ENCODE peak calls at places on chromosomes 13 and 19, in six cellular contexts. Y is stimulated activated naive CD4-positive, alpha-beta T cell; S is A549; A is CD8-positive, alpha-beta memory T cell; O is lung microvascular endothelial cell; X is nucleus accumbens. M is an unnamed sample.

GRCh38 chr19:2337329-2337707 is 8.8 kb downstream of the SPPL2B start:
- DNase-seq in A (no peak), S (no peak), X (peak; percentile 64), O (peak; percentile 79), Y (no peak), M (peak; percentile 49)

GRCh38 chr13:23380534-23380933 is 53.0 kb downstream of the SACS start:
- DNase-seq in O (no peak), A (no peak), Y (no peak), X (no peak), S (no peak), M (no peak)

GRCh38 chr19:10836478-10837325 is 690 bp upstream of the TMED1 start:
- DNase-seq in S (peak; percentile 93), A (no peak), O (peak; percentile 87), X (peak; percentile 89), Y (no peak), M (peak; percentile 76)

GRCh38 chr13:110615322-110616102 is at the start of gene NAXD:
- DNase-seq in Y (peak; percentile 64), O (peak; percentile 98), S (peak; percentile 94), A (peak; percentile 75), X (peak; percentile 95), M (peak; percentile 99)

GRCh38 chr13:22915442-22916082 is 265.2 kb upstream of the SGCG start:
- DNase-seq in O (peak; percentile 0), X (peak; percentile 65), Y (no peak), A (no peak), S (peak; percentile 53), M (peak; percentile 74)

GRCh38 chr13:32139251-32139650 is 107.7 kb downstream of the FRY start:
- DNase-seq in O (no peak), X (no peak), S (no peak), A (no peak), Y (no peak), M (no peak)

GRCh38 chr19:46944918-46945628 is 74.6 kb upstream of the NPAS1 start:
- DNase-seq in X (peak; percentile 83), O (peak; percentile 66), Y (no peak), S (no peak), A (no peak), M (no peak)

GRCh38 chr13:44212633-44213387 is 160.8 kb upstream of the SERP2 start:
- DNase-seq in X (no peak), Y (no peak), S (no peak), A (no peak), O (no peak), M (no peak)

GRCh38 chr13:20679879-20680278 is 23.6 kb upstream of the IL17D start:
- DNase-seq in Y (no peak), X (no peak), S (no peak), A (no peak), O (no peak), M (no peak)

GRCh38 chr19:20858218-20858617 is 64.8 kb upstream of the ZNF85 start:
- DNase-seq in A (no peak), S (no peak), X (no peak), O (no peak), Y (no peak), M (no peak)

GRCh38 chr13:102812616-102813287 is 13.8 kb downstream of the BIVM start:
- DNase-seq in Y (no peak), S (no peak), X (no peak), O (no peak), A (no peak), M (no peak)

GRCh38 chr13:105144020-105144419 is 1391.4 kb downstream of the EFNB2 start:
- DNase-seq in A (no peak), S (peak; percentile 6), Y (no peak), O (no peak), X (no peak), M (no peak)

GRCh38 chr19:29397748-29398147 is 128.0 kb upstream of the VSTM2B start:
- DNase-seq in X (no peak), A (no peak), Y (no peak), S (no peak), O (no peak), M (peak; percentile 81)

M was measured in cerebellum.